ENCODE peak calls at places on chromosomes 11 and 22, in seven cellular contexts. W is HFF-Myc, Q is A549, B is fibroblast of mammary gland, H is Peyer's patch, I is cardiac fibroblast, Z is activated B cell treated with CpG ODN at 0.5 μM for 24 hours. M is an unnamed sample.

GRCh38 chr11:45410391-45411215 is 124.5 kb upstream of the SYT13 start:
- DNase-seq in W (no peak), Q (no peak), B (no peak), H (no peak), I (no peak), Z (no peak), M (no peak)

GRCh38 chr11:44006882-44007495 is 40.8 kb upstream of the ACCSL start:
- DNase-seq in W (no peak), Q (no peak), B (no peak), H (peak; percentile 44), I (no peak), Z (no peak), M (no peak)

GRCh38 chr11:114812698-114813097 is 134.4 kb downstream of the NXPE2 start:
- DNase-seq in W (no peak), Q (no peak), B (no peak), H (no peak), I (no peak), Z (no peak), M (no peak)

GRCh38 chr22:27795053-27795452 is 6.5 kb downstream of the MN1 start:
- DNase-seq in W (no peak), Q (no peak), B (no peak), H (no peak), I (no peak), Z (no peak), M (no peak)

GRCh38 chr22:29083576-29084566 is 11.0 kb downstream of the KREMEN1 start:
- DNase-seq in W (peak; percentile 73), Q (no peak), B (peak; percentile 52), H (peak; percentile 51), I (peak; percentile 23), Z (no peak), M (no peak)

GRCh38 chr22:44091021-44091721 is 67.1 kb downstream of the PARVB start:
- DNase-seq in W (no peak), Q (peak; percentile 22), B (peak; percentile 9), H (no peak), I (peak; percentile 12), Z (no peak), M (no peak)

GRCh38 chr11:93540337-93540736 is 2.9 kb downstream of the SMCO4 start:
- DNase-seq in W (no peak), Q (no peak), B (no peak), H (no peak), I (no peak), Z (no peak), M (no peak)

GRCh38 chr11:79062814-79063762 is 377.7 kb downstream of the TENM4 start:
- DNase-seq in W (no peak), Q (peak; percentile 53), B (peak; percentile 49), H (no peak), I (peak; percentile 50), Z (no peak), M (no peak)

GRCh38 chr22:43830931-43831560 is 18.9 kb upstream of the EFCAB6 start:
- DNase-seq in W (no peak), Q (no peak), B (no peak), H (no peak), I (no peak), Z (no peak), M (no peak)

GRCh38 chr11:36848675-36849074 is 250.6 kb upstream of the RAG2 start:
- DNase-seq in W (no peak), Q (no peak), B (no peak), H (no peak), I (no peak), Z (no peak), M (no peak)

GRCh38 chr11:58564226-58564625 is 11.4 kb downstream of the LPXN start:
- DNase-seq in W (no peak), Q (no peak), B (no peak), H (no peak), I (no peak), Z (no peak), M (no peak)

GRCh38 chr22:19868773-19869471 is 14.2 kb upstream of the GNB1L start:
- DNase-seq in W (no peak), Q (no peak), B (no peak), H (peak; percentile 53), I (no peak), Z (no peak), M (peak; percentile 66)

GRCh38 chr11:111942826-111943225 is 5.7 kb downstream of the DIXDC1 start:
- DNase-seq in W (no peak), Q (no peak), B (peak; percentile 88), H (no peak), I (peak; percentile 76), Z (no peak), M (no peak)

GRCh38 chr11:103871923-103872551 is 164.4 kb upstream of the DDI1 start:
- DNase-seq in W (no peak), Q (no peak), B (no peak), H (no peak), I (peak; percentile 66), Z (no peak), M (no peak)

GRCh38 chr11:131506376-131506775 is 136.0 kb downstream of the NTM start:
- DNase-seq in W (no peak), Q (no peak), B (no peak), H (no peak), I (no peak), Z (no peak), M (no peak)

GRCh38 chr11:131503017-131503416 is 132.6 kb downstream of the NTM start:
- DNase-seq in W (no peak), Q (no peak), B (no peak), H (no peak), I (no peak), Z (no peak), M (no peak)

GRCh38 chr11:131499199-131499598 is 128.8 kb downstream of the NTM start:
- DNase-seq in W (no peak), Q (no peak), B (no peak), H (no peak), I (no peak), Z (no peak), M (no peak)

GRCh38 chr11:131498631-131499053 is 128.2 kb downstream of the NTM start:
- DNase-seq in W (no peak), Q (no peak), B (no peak), H (no peak), I (no peak), Z (no peak), M (no peak)

DNA sequence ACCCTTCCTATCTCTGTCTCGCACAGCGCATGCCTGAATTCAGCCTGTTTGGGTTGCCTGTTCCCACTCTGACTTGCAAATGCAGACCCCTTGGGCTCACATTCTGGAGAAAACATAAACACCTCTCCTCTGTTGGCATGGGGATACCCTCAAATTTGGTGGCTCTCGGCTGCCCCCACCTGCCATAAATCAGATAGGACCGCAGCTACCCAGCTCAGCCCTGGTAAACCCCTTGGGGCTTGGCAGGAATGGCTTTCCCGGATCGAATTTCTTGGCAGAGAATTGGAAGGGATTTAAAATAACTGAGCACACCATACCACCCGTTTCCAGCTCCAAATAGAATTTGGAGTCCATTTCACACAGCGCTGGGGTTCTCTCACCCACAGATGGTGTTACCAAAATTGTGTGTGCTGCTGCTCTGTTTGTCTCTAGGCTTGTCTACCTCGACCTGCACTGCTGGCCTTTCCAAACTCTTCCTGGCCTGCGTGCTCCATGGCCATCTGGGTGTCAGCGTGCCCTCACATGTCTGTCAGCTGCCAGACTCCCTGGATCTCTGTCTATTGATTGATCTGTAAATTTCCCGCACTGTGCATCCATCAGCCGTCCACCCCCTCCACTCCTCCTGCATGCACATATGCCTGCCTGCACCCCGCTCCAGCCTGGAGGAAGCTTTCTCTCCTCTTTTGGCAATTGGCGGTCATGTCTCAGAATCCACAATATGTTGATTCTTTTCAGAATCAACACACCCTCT is 134.0 kb downstream of the NTM start:
- DNase-seq in W (no peak), Q (no peak), B (no peak), H (no peak), I (peak; percentile 23), Z (no peak), M (no peak)
- TF ChIP-seq CTCF in W (peak; percentile 2), Q (no peak), B (no peak), H (no peak), I (no peak), Z (no peak), M (no peak)

DNA sequence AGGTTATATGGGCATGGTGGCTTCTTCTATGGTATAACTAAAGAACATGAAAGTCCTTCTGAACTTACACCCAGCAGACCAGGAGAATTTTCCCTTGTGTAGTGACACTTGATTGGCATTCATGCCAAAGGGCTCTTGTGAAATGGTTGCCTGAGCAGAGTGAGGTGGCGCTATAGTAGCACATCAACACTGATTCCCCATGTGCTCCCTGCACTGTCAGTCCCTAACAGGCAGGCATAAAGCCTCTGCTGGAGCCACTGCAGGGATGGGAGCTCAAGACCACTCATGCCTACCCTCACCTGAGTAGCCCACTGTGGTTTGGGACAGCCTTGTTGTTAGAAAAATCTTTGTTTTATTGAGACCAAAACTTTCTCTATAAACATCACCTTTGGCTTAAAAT is 92.6 kb upstream of the LIN7C start:
- DNase-seq in W (no peak), Q (peak; percentile 20), B (no peak), H (no peak), I (no peak), Z (no peak), M (no peak)
- TF ChIP-seq CTCF in W (no peak), Q (no peak), B (no peak), H (no peak), I (no peak), Z (no peak), M (no peak)

GRCh38 chr11:67504950-67505561 is at the start of gene PITPNM1:
- DNase-seq in W (no peak), Q (peak; percentile 62), B (no peak), H (peak; percentile 92), I (peak; percentile 70), Z (peak; percentile 85), M (peak; percentile 89)

GRCh38 chr11:67505605-67506396 is 638 bp upstream of the PITPNM1 start:
- DNase-seq in W (peak; percentile 70), Q (peak; percentile 98), B (peak; percentile 90), H (peak; percentile 96), I (peak; percentile 94), Z (peak; percentile 84), M (peak; percentile 95)

GRCh38 chr11:67507891-67508485 is at the start of gene CDK2AP2:
- DNase-seq in W (peak; percentile 97), Q (peak; percentile 100), B (peak; percentile 99), H (peak; percentile 100), I (peak; percentile 100), Z (peak; percentile 90), M (peak; percentile 100)

GRCh38 chr11:67507242-67507890 is 596 bp downstream of the CDK2AP2 start:
- DNase-seq in W (peak; percentile 51), Q (peak; percentile 92), B (peak; percentile 74), H (peak; percentile 92), I (no peak), Z (no peak), M (peak; percentile 89)

DNA sequence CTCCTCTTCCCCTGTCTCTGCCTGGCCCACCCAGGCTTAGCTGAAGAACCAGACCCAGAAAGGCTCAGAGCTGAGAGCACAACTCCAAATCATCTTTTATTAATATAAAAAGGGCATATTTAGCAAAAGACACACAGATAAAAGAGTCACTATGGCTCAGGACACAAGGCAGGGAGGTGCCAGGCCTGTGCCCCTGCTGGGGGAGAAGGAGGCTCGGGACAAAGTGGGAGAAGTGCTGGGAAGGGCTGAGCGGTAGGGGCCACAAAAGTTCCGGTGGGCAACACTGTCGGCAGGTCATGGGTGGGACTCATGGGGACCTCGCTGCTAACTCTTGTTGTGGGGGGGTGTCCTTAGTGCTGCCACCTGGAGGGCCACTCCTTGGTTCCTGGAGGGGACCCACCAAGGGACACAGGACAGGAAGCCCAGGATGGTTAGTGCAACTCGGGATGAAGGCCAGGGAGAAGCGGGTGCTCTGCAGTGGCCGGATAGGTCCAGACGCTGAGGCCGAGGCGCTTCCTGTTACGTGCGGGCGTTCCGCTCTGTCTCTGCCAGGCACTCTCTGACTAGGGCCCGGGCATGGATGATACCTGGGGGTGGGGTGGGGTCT is 1.4 kb upstream of the PITPNM1 start:
- DNase-seq in W (no peak), Q (no peak), B (no peak), H (no peak), I (no peak), Z (no peak), M (peak; percentile 36)
- TF ChIP-seq CTCF in W (no peak), Q (no peak), B (no peak), H (no peak), I (no peak), Z (no peak), M (peak; percentile 58)

GRCh38 chr22:26481112-26481693 is 2.4 kb downstream of the HPS4 start:
- DNase-seq in W (no peak), Q (no peak), B (no peak), H (no peak), I (no peak), Z (no peak), M (no peak)
- TF ChIP-seq CTCF in W (no peak), Q (no peak), B (no peak), H (no peak), I (no peak), Z (no peak), M (no peak)